ENCODE peak calls at places on chromosomes 5 and 9, in seven cellular contexts. W, B, I, E, A, R and G are unnamed samples.

GRCh38 chr5:37578176-37578575 is 199.1 kb downstream of the WDR70 start:
- DNase-seq in W (no peak), B (no peak), I (no peak), E (no peak), A (no peak), R (no peak), G (no peak)

GRCh38 chr5:67268233-67269011 is 71.8 kb upstream of the CD180 start:
- DNase-seq in W (peak; percentile 95), B (peak; percentile 96), I (no peak), E (no peak), A (peak; percentile 32), R (no peak), G (no peak)

GRCh38 chr5:134133995-134134541 is 19.6 kb downstream of the TCF7 start:
- DNase-seq in W (no peak), B (no peak), I (no peak), E (no peak), A (no peak), R (no peak), G (no peak)

GRCh38 chr5:175887463-175887862 is 16.1 kb downstream of the CPLX2 start:
- DNase-seq in W (no peak), B (no peak), I (peak; percentile 60), E (no peak), A (no peak), R (no peak), G (no peak)

GRCh38 chr5:14487101-14487895 is 94.3 kb upstream of the OTULINL start:
- DNase-seq in W (no peak), B (no peak), I (no peak), E (no peak), A (no peak), R (no peak), G (no peak)

GRCh38 chr5:132259061-132259851 is 1.8 kb downstream of the PDLIM4 start:
- DNase-seq in W (peak; percentile 95), B (peak; percentile 93), I (no peak), E (peak; percentile 31), A (no peak), R (peak; percentile 49), G (no peak)

GRCh38 chr9:120477534-120478001 is 102.4 kb downstream of the CDK5RAP2 start:
- DNase-seq in W (peak; percentile 90), B (peak; percentile 63), I (peak; percentile 67), E (peak; percentile 72), A (peak; percentile 43), R (peak; percentile 85), G (peak; percentile 14)

GRCh38 chr9:123551636-123552203 is 195.7 kb downstream of the CRB2 start:
- DNase-seq in W (no peak), B (no peak), I (no peak), E (no peak), A (no peak), R (no peak), G (no peak)

GRCh38 chr9:120924698-120925534 is 1.7 kb downstream of the TRAF1 start:
- DNase-seq in W (peak; percentile 35), B (no peak), I (no peak), E (no peak), A (no peak), R (no peak), G (no peak)

GRCh38 chr5:77180167-77181081 is 30.1 kb upstream of the PDE8B start:
- DNase-seq in W (no peak), B (peak; percentile 18), I (no peak), E (no peak), A (no peak), R (peak; percentile 63), G (no peak)

GRCh38 chr9:18568969-18569368 is 95.0 kb downstream of the ADAMTSL1 start:
- DNase-seq in W (peak; percentile 46), B (no peak), I (no peak), E (no peak), A (no peak), R (no peak), G (no peak)

DNA sequence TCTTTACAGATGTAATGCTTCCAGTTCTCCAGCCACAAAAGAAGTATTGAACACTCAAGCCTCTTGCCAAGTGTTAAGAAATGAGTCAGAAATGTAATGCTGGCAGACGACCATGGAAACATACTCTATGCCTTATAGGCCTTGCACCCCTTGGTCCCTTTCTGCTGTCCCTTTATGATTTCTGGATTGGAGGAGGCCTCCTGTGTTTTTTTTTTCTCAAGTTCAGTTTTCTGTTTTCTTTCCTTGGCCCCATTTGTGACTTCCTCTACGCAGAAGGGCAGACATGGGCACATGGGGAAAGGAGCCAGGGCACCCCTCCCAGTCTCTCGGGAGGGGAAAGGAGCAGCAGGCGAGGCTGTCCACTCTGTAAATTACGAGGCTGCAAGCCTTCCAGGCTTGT is 53.4 kb downstream of the SNX18 start:
- DNase-seq in W (peak; percentile 65), B (peak; percentile 10), I (no peak), E (no peak), A (no peak), R (no peak), G (peak; percentile 21)
- H2AK5ac ChIP-seq in W (no peak overlapping the region), B (no peak overlapping the region), I (no peak overlapping the region), E (no peak overlapping the region), A (no peak overlapping the region), R (no peak overlapping the region), G (no peak overlapping the region)

DNA sequence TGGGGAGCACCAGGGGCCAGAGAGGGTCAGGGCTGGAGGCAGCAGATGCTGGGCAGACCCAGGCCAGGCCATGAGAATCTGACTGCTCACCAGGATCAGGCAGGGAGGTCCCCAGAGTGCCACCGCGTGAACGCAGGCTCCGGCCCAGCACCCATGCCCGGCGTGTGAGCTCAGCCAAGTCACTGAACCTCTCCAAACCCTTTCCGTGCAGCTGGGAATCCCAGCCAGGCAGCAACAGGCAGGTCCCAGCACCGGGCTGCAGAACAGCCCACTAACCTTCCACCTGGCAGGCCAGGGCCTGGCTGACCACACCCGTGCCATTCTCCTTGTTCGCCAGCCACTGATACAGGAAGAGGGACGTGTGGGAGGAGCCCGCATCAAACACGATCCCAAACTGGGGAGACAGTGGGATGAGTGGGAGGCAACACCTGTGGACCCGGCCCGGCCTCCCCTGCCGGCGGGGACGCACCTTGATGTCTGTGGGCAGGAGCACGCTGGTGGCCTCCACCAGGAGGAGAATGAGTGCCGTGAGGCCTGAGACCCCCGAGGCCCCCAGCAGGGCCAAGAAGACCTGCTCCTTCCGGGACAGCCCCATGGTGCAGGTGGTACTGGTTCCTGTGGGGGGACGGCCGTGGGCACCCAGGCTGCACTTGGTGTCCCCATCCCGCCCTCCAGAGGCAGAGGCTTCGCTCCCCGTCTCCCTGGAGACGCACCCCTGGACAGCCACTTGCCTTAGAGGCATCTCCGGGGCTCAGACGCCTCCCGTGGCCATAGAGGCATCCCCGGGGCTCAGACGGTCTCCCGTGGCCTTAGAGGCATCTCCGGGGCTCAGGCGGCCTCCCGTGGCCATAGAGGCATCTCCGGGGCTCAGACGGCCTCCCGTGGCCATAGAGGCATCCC is 3.2 kb downstream of the ENTPD8 start:
- DNase-seq in W (no peak), B (no peak), I (no peak), E (no peak), A (no peak), R (no peak), G (no peak)
- H2AK5ac ChIP-seq in W (no peak overlapping the region), B (no peak overlapping the region), I (no peak overlapping the region), E (no peak overlapping the region), A (peak overlapping the region; percentile 84), R (no peak overlapping the region), G (no peak overlapping the region)

DNA sequence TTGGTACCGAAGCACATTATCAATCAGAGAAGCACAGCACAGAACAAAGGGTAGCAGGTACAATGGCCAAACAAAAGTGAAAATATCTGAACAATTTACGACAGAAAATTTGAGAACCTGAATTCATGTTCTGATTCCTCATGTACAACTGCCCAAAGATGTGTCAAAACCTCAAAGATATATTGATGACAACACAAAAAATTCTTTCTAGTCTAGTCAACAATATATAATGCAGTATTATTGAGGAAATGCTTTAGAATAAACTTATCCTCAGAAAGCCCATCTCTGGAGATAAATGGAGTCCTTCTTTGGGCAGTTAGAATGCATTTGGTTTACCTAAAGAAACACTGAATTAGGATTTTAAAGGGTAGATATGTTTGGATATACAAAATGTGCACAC is 6.8 kb upstream of the SMARCA2 start:
- DNase-seq in W (no peak), B (no peak), I (no peak), E (no peak), A (no peak), R (no peak), G (no peak)
- H2AK5ac ChIP-seq in W (no peak overlapping the region), B (no peak overlapping the region), I (no peak overlapping the region), E (no peak overlapping the region), A (no peak overlapping the region), R (no peak overlapping the region), G (no peak overlapping the region)

GRCh38 chr9:75844321-75844720 is 46.2 kb upstream of the PCSK5 start:
- DNase-seq in W (no peak), B (no peak), I (peak; percentile 83), E (no peak), A (no peak), R (no peak), G (peak; percentile 89)

GRCh38 chr9:75852746-75853145 is 37.7 kb upstream of the PCSK5 start:
- DNase-seq in W (no peak), B (no peak), I (no peak), E (no peak), A (no peak), R (no peak), G (peak; percentile 91)

GRCh38 chr9:75850459-75851200 is 39.8 kb upstream of the PCSK5 start:
- DNase-seq in W (no peak), B (no peak), I (no peak), E (no peak), A (no peak), R (no peak), G (peak; percentile 98)

GRCh38 chr9:75851917-75852316 is 38.6 kb upstream of the PCSK5 start:
- DNase-seq in W (no peak), B (no peak), I (peak; percentile 10), E (no peak), A (no peak), R (no peak), G (peak; percentile 76)

GRCh38 chr9:75847085-75847484 is 43.4 kb upstream of the PCSK5 start:
- DNase-seq in W (no peak), B (no peak), I (no peak), E (no peak), A (no peak), R (no peak), G (no peak)
- H2AK5ac ChIP-seq in W (no peak overlapping the region), B (no peak overlapping the region), I (no peak overlapping the region), E (no peak overlapping the region), A (no peak overlapping the region), R (no peak overlapping the region), G (no peak overlapping the region)

GRCh38 chr5:146880985-146881384 is 2.4 kb upstream of the PPP2R2B start:
- DNase-seq in W (no peak), B (no peak), I (no peak), E (no peak), A (no peak), R (no peak), G (no peak)
- H2AK5ac ChIP-seq in W (no peak overlapping the region), B (no peak overlapping the region), I (no peak overlapping the region), E (no peak overlapping the region), A (no peak overlapping the region), R (no peak overlapping the region), G (no peak overlapping the region)